ENCODE peak calls at places on chromosomes 4 and X, in four cellular contexts. One of them, this sample, is unnamed.
A peak's percentile ranks its signal among the peaks of the same experiment; 100 is the strongest.

GRCh38 chr4:142817442-142817841 is 28.7 kb downstream of the INPP4B start:
- DNase-seq in NCI-H69: no peak
- DNase-seq in activated T-cell treated with anti-CD3 and anti-CD28 coated beads, Interleukin-2, amount 50 U/mL, for 72 hours: peak; percentile 75
- DNase-seq in left cardiac atrium: peak; percentile 22
- DNase-seq in this sample: no peak

GRCh38 chrX:102684772-102685520 is 27.3 kb upstream of the GPRASP2 start:
- DNase-seq in NCI-H69: no peak
- DNase-seq in activated T-cell treated with anti-CD3 and anti-CD28 coated beads, Interleukin-2, amount 50 U/mL, for 72 hours: no peak
- DNase-seq in left cardiac atrium: no peak
- DNase-seq in this sample: no peak

GRCh38 chrX:135513140-135513535 is 7.3 kb upstream of the INTS6L start:
- DNase-seq in NCI-H69: no peak
- DNase-seq in activated T-cell treated with anti-CD3 and anti-CD28 coated beads, Interleukin-2, amount 50 U/mL, for 72 hours: no peak
- DNase-seq in left cardiac atrium: no peak
- DNase-seq in this sample: peak; percentile 0

GRCh38 chrX:152025656-152026440 is 51.4 kb upstream of the GABRE start:
- DNase-seq in NCI-H69: no peak
- DNase-seq in activated T-cell treated with anti-CD3 and anti-CD28 coated beads, Interleukin-2, amount 50 U/mL, for 72 hours: no peak
- DNase-seq in left cardiac atrium: no peak
- DNase-seq in this sample: no peak

GRCh38 chr4:99436462-99436861 is 1.3 kb upstream of the ADH7 start:
- DNase-seq in NCI-H69: peak; percentile 9
- DNase-seq in activated T-cell treated with anti-CD3 and anti-CD28 coated beads, Interleukin-2, amount 50 U/mL, for 72 hours: no peak
- DNase-seq in left cardiac atrium: no peak
- DNase-seq in this sample: no peak

GRCh38 chrX:20595928-20596550 is 329.3 kb upstream of the RPS6KA3 start:
- DNase-seq in NCI-H69: no peak
- DNase-seq in activated T-cell treated with anti-CD3 and anti-CD28 coated beads, Interleukin-2, amount 50 U/mL, for 72 hours: peak; percentile 67
- DNase-seq in left cardiac atrium: no peak
- DNase-seq in this sample: no peak

GRCh38 chr4:138775890-138776289 is 239.7 kb upstream of the NOCT start:
- DNase-seq in NCI-H69: no peak
- DNase-seq in activated T-cell treated with anti-CD3 and anti-CD28 coated beads, Interleukin-2, amount 50 U/mL, for 72 hours: no peak
- DNase-seq in left cardiac atrium: no peak
- DNase-seq in this sample: no peak

GRCh38 chr4:18397681-18398080 is 376.1 kb upstream of the LCORL start:
- DNase-seq in NCI-H69: no peak
- DNase-seq in activated T-cell treated with anti-CD3 and anti-CD28 coated beads, Interleukin-2, amount 50 U/mL, for 72 hours: no peak
- DNase-seq in left cardiac atrium: no peak
- DNase-seq in this sample: no peak

GRCh38 chr4:48594185-48594584 is 104.1 kb downstream of the ZAR1 start:
- DNase-seq in NCI-H69: peak; percentile 12
- DNase-seq in activated T-cell treated with anti-CD3 and anti-CD28 coated beads, Interleukin-2, amount 50 U/mL, for 72 hours: no peak
- DNase-seq in left cardiac atrium: peak; percentile 34
- DNase-seq in this sample: peak; percentile 88

GRCh38 chr4:168765726-168766125 is 244.3 kb downstream of the CBR4 start:
- DNase-seq in NCI-H69: no peak
- DNase-seq in activated T-cell treated with anti-CD3 and anti-CD28 coated beads, Interleukin-2, amount 50 U/mL, for 72 hours: no peak
- DNase-seq in left cardiac atrium: peak; percentile 70
- DNase-seq in this sample: peak; percentile 24

GRCh38 chrX:98452456-98452855 is 1568.7 kb downstream of the RPA4 start:
- DNase-seq in NCI-H69: no peak
- DNase-seq in activated T-cell treated with anti-CD3 and anti-CD28 coated beads, Interleukin-2, amount 50 U/mL, for 72 hours: no peak
- DNase-seq in left cardiac atrium: no peak
- DNase-seq in this sample: no peak

GRCh38 chr4:11252149-11252548 is 176.5 kb downstream of the HS3ST1 start:
- DNase-seq in NCI-H69: no peak
- DNase-seq in activated T-cell treated with anti-CD3 and anti-CD28 coated beads, Interleukin-2, amount 50 U/mL, for 72 hours: no peak
- DNase-seq in left cardiac atrium: no peak
- DNase-seq in this sample: no peak

GRCh38 chr4:158968961-158969360 is 133.9 kb upstream of the RAPGEF2 start:
- DNase-seq in NCI-H69: no peak
- DNase-seq in activated T-cell treated with anti-CD3 and anti-CD28 coated beads, Interleukin-2, amount 50 U/mL, for 72 hours: no peak
- DNase-seq in left cardiac atrium: no peak
- DNase-seq in this sample: no peak